ENCODE peak calls at places on chromosomes 11 and 22, in five cellular contexts. One of them, this sample, is unnamed.

GRCh38 chr11:125922156-125922555 is 17.8 kb downstream of the DDX25 start:
- DNase-seq in HFFc6: no peak
- DNase-seq in fibroblast of the aortic adventitia: no peak
- DNase-seq in choroid plexus epithelial cell: no peak
- DNase-seq in ovary: no peak
- DNase-seq in this sample: no peak

GRCh38 chr11:698493-699115 is 3.0 kb downstream of the TMEM80 start:
- DNase-seq in ovary: no peak
- DNase-seq in fibroblast of the aortic adventitia: no peak
- DNase-seq in choroid plexus epithelial cell: peak
- DNase-seq in HFFc6: no peak
- DNase-seq in this sample: no peak

GRCh38 chr22:49663823-49664222 is 163.8 kb downstream of the BRD1 start:
- DNase-seq in ovary: no peak
- DNase-seq in choroid plexus epithelial cell: no peak
- DNase-seq in fibroblast of the aortic adventitia: no peak
- DNase-seq in HFFc6: no peak
- DNase-seq in this sample: no peak

GRCh38 chr11:120940297-120940847 is 83.5 kb upstream of the TBCEL start:
- DNase-seq in HFFc6: no peak
- DNase-seq in choroid plexus epithelial cell: no peak
- DNase-seq in fibroblast of the aortic adventitia: no peak
- DNase-seq in ovary: no peak
- DNase-seq in this sample: no peak

GRCh38 chr11:133040289-133040893 is 491.9 kb downstream of the OPCML start:
- DNase-seq in fibroblast of the aortic adventitia: no peak
- DNase-seq in ovary: no peak
- DNase-seq in HFFc6: peak
- DNase-seq in choroid plexus epithelial cell: no peak
- DNase-seq in this sample: no peak

GRCh38 chr11:19903620-19904069 is 191.0 kb downstream of the NAV2 start:
- DNase-seq in HFFc6: peak
- DNase-seq in ovary: peak
- DNase-seq in choroid plexus epithelial cell: peak
- DNase-seq in fibroblast of the aortic adventitia: peak
- DNase-seq in this sample: no peak

GRCh38 chr22:45181766-45182165 is 18.0 kb downstream of the NUP50 start:
- DNase-seq in choroid plexus epithelial cell: no peak
- DNase-seq in ovary: no peak
- DNase-seq in fibroblast of the aortic adventitia: no peak
- DNase-seq in HFFc6: no peak
- DNase-seq in this sample: no peak

GRCh38 chr11:65781962-65782815 is 1.4 kb upstream of the AP5B1 start:
- DNase-seq in choroid plexus epithelial cell: no peak
- DNase-seq in HFFc6: no peak
- DNase-seq in ovary: no peak
- DNase-seq in fibroblast of the aortic adventitia: no peak
- DNase-seq in this sample: peak

GRCh38 chr22:49780992-49781782 is 46.5 kb downstream of the BRD1 start:
- DNase-seq in fibroblast of the aortic adventitia: no peak
- DNase-seq in HFFc6: no peak
- DNase-seq in choroid plexus epithelial cell: no peak
- DNase-seq in ovary: no peak
- DNase-seq in this sample: no peak

GRCh38 chr11:106278391-106278790 is 200.9 kb downstream of the AASDHPPT start:
- DNase-seq in HFFc6: no peak
- DNase-seq in choroid plexus epithelial cell: peak
- DNase-seq in fibroblast of the aortic adventitia: peak
- DNase-seq in ovary: no peak
- DNase-seq in this sample: no peak

GRCh38 chr11:112968988-112969714 is 7.9 kb downstream of the NCAM1 start:
- DNase-seq in fibroblast of the aortic adventitia: peak
- DNase-seq in choroid plexus epithelial cell: peak
- DNase-seq in ovary: no peak
- DNase-seq in HFFc6: no peak
- DNase-seq in this sample: no peak

GRCh38 chr22:38243007-38243775 is 29.6 kb downstream of the TMEM184B start:
- DNase-seq in fibroblast of the aortic adventitia: no peak
- DNase-seq in HFFc6: no peak
- DNase-seq in choroid plexus epithelial cell: peak
- DNase-seq in ovary: peak
- DNase-seq in this sample: peak

GRCh38 chr22:25930083-25930482 is 188.1 kb downstream of the MYO18B start:
- DNase-seq in fibroblast of the aortic adventitia: no peak
- DNase-seq in HFFc6: no peak
- DNase-seq in choroid plexus epithelial cell: no peak
- DNase-seq in ovary: no peak
- DNase-seq in this sample: no peak

GRCh38 chr22:19086944-19087343 is 35.3 kb downstream of the DGCR2 start:
- DNase-seq in ovary: no peak
- DNase-seq in HFFc6: peak
- DNase-seq in choroid plexus epithelial cell: peak
- DNase-seq in fibroblast of the aortic adventitia: peak
- DNase-seq in this sample: no peak

GRCh38 chr22:33823552-33823951 is 96.7 kb downstream of the LARGE1 start:
- DNase-seq in HFFc6: no peak
- DNase-seq in ovary: no peak
- DNase-seq in fibroblast of the aortic adventitia: no peak
- DNase-seq in choroid plexus epithelial cell: peak
- DNase-seq in this sample: no peak

GRCh38 chr22:23862103-23862502 is 4.4 kb downstream of the SLC2A11 start:
- DNase-seq in choroid plexus epithelial cell: peak
- DNase-seq in fibroblast of the aortic adventitia: peak
- DNase-seq in HFFc6: peak
- DNase-seq in ovary: no peak
- DNase-seq in this sample: no peak

GRCh38 chr11:72920001-72920400 is 105.8 kb downstream of the ATG16L2 start:
- DNase-seq in HFFc6: no peak
- DNase-seq in choroid plexus epithelial cell: no peak
- DNase-seq in fibroblast of the aortic adventitia: no peak
- DNase-seq in ovary: no peak
- DNase-seq in this sample: no peak

GRCh38 chr11:60348116-60348515 is 21.1 kb downstream of the MS4A6E start:
- DNase-seq in ovary: no peak
- DNase-seq in fibroblast of the aortic adventitia: no peak
- DNase-seq in choroid plexus epithelial cell: no peak
- DNase-seq in HFFc6: no peak
- DNase-seq in this sample: no peak
- TF ChIP-seq CTCF in ovary: no peak
- TF ChIP-seq CTCF in fibroblast of the aortic adventitia: no peak
- TF ChIP-seq CTCF in choroid plexus epithelial cell: no peak
- TF ChIP-seq CTCF in HFFc6: no peak
- TF ChIP-seq CTCF in this sample: no peak

GRCh38 chr22:17786435-17787158 is 12.3 kb upstream of the BID start:
- DNase-seq in choroid plexus epithelial cell: peak
- DNase-seq in ovary: no peak
- DNase-seq in fibroblast of the aortic adventitia: peak
- DNase-seq in HFFc6: peak
- DNase-seq in this sample: no peak
- TF ChIP-seq CTCF in choroid plexus epithelial cell: peak
- TF ChIP-seq CTCF in ovary: no peak
- TF ChIP-seq CTCF in fibroblast of the aortic adventitia: no peak
- TF ChIP-seq CTCF in HFFc6: no peak
- TF ChIP-seq CTCF in this sample: no peak

DNA sequence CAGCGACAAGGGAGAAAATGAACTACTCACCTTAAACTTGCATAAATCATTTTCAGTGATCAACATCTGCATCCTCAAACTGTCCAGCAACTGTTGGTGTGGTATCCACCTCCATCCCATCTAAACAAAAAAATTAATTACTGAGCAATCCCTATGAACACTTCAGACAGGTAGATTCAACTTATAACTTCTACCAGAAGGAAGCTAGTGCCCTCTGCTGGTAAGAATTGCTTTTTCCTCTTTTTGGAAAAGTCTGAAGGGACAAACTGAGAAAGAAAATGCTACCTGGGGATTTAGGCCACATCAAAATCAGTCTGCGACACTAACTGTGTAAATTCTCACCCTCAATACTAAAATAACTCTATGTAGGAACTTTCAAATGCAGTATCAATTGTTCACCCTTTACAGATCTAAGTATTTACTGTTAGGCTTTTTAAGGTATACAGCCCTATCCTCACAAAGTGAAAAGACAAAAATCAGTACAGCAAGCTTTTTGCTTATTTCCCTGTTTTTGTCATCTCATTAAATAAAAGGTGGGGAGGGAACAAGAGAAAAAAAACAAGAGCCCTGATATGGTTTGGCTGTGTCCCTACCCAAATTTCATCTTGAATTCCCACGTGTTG is 17.9 kb downstream of the CLNS1A start:
- DNase-seq in HFFc6: peak
- DNase-seq in ovary: no peak
- DNase-seq in choroid plexus epithelial cell: peak
- DNase-seq in fibroblast of the aortic adventitia: peak
- DNase-seq in this sample: no peak
- TF ChIP-seq CTCF in HFFc6: peak
- TF ChIP-seq CTCF in ovary: peak
- TF ChIP-seq CTCF in choroid plexus epithelial cell: peak
- TF ChIP-seq CTCF in fibroblast of the aortic adventitia: peak
- TF ChIP-seq CTCF in this sample: peak

GRCh38 chr22:17565986-17566687 is 2.8 kb downstream of the SLC25A18 start:
- DNase-seq in choroid plexus epithelial cell: no peak
- DNase-seq in HFFc6: no peak
- DNase-seq in fibroblast of the aortic adventitia: no peak
- DNase-seq in ovary: no peak
- DNase-seq in this sample: no peak

GRCh38 chr22:17566776-17567175 is 3.5 kb downstream of the SLC25A18 start:
- DNase-seq in ovary: no peak
- DNase-seq in choroid plexus epithelial cell: no peak
- DNase-seq in HFFc6: no peak
- DNase-seq in fibroblast of the aortic adventitia: no peak
- DNase-seq in this sample: no peak

GRCh38 chr22:17563936-17564391 is 666 bp downstream of the SLC25A18 start:
- DNase-seq in HFFc6: peak
- DNase-seq in ovary: no peak
- DNase-seq in choroid plexus epithelial cell: peak
- DNase-seq in fibroblast of the aortic adventitia: peak
- DNase-seq in this sample: no peak

GRCh38 chr22:17559188-17559587 is 4.1 kb upstream of the SLC25A18 start:
- DNase-seq in ovary: no peak
- DNase-seq in HFFc6: no peak
- DNase-seq in choroid plexus epithelial cell: no peak
- DNase-seq in fibroblast of the aortic adventitia: no peak
- DNase-seq in this sample: no peak

DNA sequence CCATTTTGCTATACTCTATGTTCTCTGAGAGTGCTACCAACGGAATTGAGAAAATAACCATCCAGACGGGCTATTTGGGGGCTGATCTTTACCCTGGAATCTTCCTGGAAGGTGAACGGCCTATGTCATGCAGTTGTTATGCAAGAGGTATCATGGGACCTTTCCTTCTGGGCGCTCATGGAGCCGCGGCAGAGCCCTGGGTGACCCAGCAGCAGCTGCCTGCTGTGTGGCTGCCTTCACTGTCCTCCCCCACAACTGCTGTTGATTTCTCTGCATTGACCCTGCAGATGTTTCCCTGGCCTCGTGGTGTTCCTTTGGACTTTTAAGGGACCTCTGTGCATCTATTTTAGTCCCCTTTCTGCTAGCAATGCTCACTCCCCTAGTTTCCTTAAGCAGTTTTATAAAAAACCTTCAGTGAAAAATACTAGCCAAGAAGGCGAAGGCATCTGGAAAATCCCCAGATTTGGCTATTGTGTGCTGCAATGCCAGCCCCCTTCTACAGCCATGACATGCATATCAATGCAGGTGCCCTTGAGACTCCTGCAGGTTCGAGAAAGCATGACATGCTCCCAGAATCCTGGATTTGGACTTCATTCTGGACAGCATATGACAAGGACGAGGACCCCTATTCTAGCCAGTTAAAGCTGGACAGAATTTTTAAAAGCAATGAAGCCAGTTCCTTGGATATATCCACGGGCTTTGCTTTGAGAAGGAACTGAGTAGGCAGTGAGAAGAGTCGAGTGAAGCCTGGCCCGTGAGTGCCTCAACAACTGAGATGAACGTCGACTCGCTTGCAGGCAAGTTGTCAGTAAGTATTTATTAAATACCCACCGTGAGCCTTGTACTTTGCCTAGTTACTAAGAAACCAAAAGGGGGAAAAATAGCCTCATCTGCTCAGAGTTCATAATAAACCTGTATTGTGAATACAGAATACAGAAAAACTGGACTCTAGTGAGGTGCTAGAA is at the start of gene SLC25A18:
- DNase-seq in choroid plexus epithelial cell: peak
- DNase-seq in HFFc6: no peak
- DNase-seq in ovary: no peak
- DNase-seq in fibroblast of the aortic adventitia: no peak
- DNase-seq in this sample: no peak
- TF ChIP-seq CTCF in choroid plexus epithelial cell: peak
- TF ChIP-seq CTCF in HFFc6: peak
- TF ChIP-seq CTCF in ovary: no peak
- TF ChIP-seq CTCF in fibroblast of the aortic adventitia: no peak
- TF ChIP-seq CTCF in this sample: no peak

DNA sequence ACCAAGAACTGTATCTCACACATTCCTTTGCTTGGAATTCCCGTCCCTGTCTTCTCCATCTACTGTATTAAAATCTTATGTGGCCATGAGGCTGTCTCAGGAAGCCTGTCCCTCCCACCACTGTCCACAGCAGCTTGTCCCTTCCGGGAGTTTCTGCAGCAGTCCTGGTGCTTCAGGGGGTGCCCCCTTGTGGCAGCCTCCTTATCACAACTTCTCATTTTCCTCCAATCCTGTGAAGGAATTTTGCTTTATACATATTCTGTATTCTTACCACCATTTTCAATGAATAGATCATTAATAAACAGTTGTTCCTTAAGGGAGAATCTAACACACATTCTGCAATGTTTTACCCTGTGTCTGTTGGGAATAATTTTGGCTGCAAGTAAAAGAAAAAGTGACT is 220.4 kb upstream of the RAG2 start:
- DNase-seq in fibroblast of the aortic adventitia: peak
- DNase-seq in HFFc6: no peak
- DNase-seq in ovary: no peak
- DNase-seq in choroid plexus epithelial cell: no peak
- DNase-seq in this sample: no peak
- TF ChIP-seq CTCF in fibroblast of the aortic adventitia: peak
- TF ChIP-seq CTCF in HFFc6: peak
- TF ChIP-seq CTCF in ovary: no peak
- TF ChIP-seq CTCF in choroid plexus epithelial cell: peak
- TF ChIP-seq CTCF in this sample: peak

GRCh38 chr11:2924821-2925675 is 4.2 kb downstream of the PHLDA2 start:
- DNase-seq in ovary: no peak
- DNase-seq in fibroblast of the aortic adventitia: no peak
- DNase-seq in choroid plexus epithelial cell: no peak
- DNase-seq in HFFc6: no peak
- DNase-seq in this sample: no peak
- TF ChIP-seq CTCF in ovary: no peak
- TF ChIP-seq CTCF in fibroblast of the aortic adventitia: no peak
- TF ChIP-seq CTCF in choroid plexus epithelial cell: no peak
- TF ChIP-seq CTCF in HFFc6: no peak
- TF ChIP-seq CTCF in this sample: no peak

This sample was measured in D721Med.